ENCODE peak calls at places on chromosomes 13 and 19, in ten cellular contexts. One of them, this sample, is unnamed.

GRCh38 chr13:46738055-46738454 is 58.9 kb downstream of the ESD start:
- DNase-seq in left ventricle myocardium inferior: no peak
- DNase-seq in tibial nerve: no peak
- DNase-seq in ascending aorta: no peak
- DNase-seq in mammary epithelial cell: no peak
- DNase-seq in Peyer's patch: no peak
- DNase-seq in cardiac muscle cell: no peak
- DNase-seq in astrocyte: no peak
- DNase-seq in OCI-LY7: no peak
- DNase-seq in right cardiac atrium: no peak
- DNase-seq in this sample: no peak

GRCh38 chr19:3359850-3360493 is 6.4 kb upstream of the NFIC start:
- DNase-seq in left ventricle myocardium inferior: no peak
- DNase-seq in tibial nerve: no peak
- DNase-seq in ascending aorta: no peak
- DNase-seq in mammary epithelial cell: no peak
- DNase-seq in Peyer's patch: no peak
- DNase-seq in cardiac muscle cell: peak; percentile 47
- DNase-seq in astrocyte: no peak
- DNase-seq in OCI-LY7: peak; percentile 21
- DNase-seq in right cardiac atrium: no peak
- DNase-seq in this sample: no peak

GRCh38 chr13:78121459-78122348 is 203.1 kb upstream of the EDNRB start:
- DNase-seq in left ventricle myocardium inferior: peak; percentile 31
- DNase-seq in tibial nerve: peak; percentile 42
- DNase-seq in ascending aorta: no peak
- DNase-seq in mammary epithelial cell: peak; percentile 21
- DNase-seq in Peyer's patch: peak; percentile 19
- DNase-seq in cardiac muscle cell: peak; percentile 81
- DNase-seq in astrocyte: peak; percentile 26
- DNase-seq in OCI-LY7: peak; percentile 65
- DNase-seq in right cardiac atrium: peak; percentile 35
- DNase-seq in this sample: no peak

GRCh38 chr19:6617374-6617773 is 26.4 kb upstream of the CD70 start:
- DNase-seq in left ventricle myocardium inferior: no peak
- DNase-seq in tibial nerve: no peak
- DNase-seq in ascending aorta: no peak
- DNase-seq in mammary epithelial cell: no peak
- DNase-seq in Peyer's patch: no peak
- DNase-seq in cardiac muscle cell: no peak
- DNase-seq in astrocyte: no peak
- DNase-seq in OCI-LY7: no peak
- DNase-seq in right cardiac atrium: no peak
- DNase-seq in this sample: no peak

GRCh38 chr19:45172173-45172572 is 5.9 kb downstream of the TRAPPC6A start:
- DNase-seq in left ventricle myocardium inferior: no peak
- DNase-seq in tibial nerve: no peak
- DNase-seq in ascending aorta: no peak
- DNase-seq in mammary epithelial cell: no peak
- DNase-seq in Peyer's patch: no peak
- DNase-seq in cardiac muscle cell: no peak
- DNase-seq in astrocyte: no peak
- DNase-seq in OCI-LY7: peak; percentile 29
- DNase-seq in right cardiac atrium: peak; percentile 20
- DNase-seq in this sample: no peak

GRCh38 chr13:35879111-35879510 is 252.1 kb downstream of the DCLK1 start:
- DNase-seq in left ventricle myocardium inferior: no peak
- DNase-seq in tibial nerve: no peak
- DNase-seq in ascending aorta: no peak
- DNase-seq in mammary epithelial cell: no peak
- DNase-seq in Peyer's patch: no peak
- DNase-seq in cardiac muscle cell: no peak
- DNase-seq in astrocyte: no peak
- DNase-seq in OCI-LY7: no peak
- DNase-seq in right cardiac atrium: no peak
- DNase-seq in this sample: no peak

GRCh38 chr13:91212229-91212628 is 135.3 kb upstream of the MIR17HG start:
- DNase-seq in left ventricle myocardium inferior: no peak
- DNase-seq in tibial nerve: no peak
- DNase-seq in ascending aorta: no peak
- DNase-seq in mammary epithelial cell: no peak
- DNase-seq in Peyer's patch: no peak
- DNase-seq in cardiac muscle cell: no peak
- DNase-seq in astrocyte: no peak
- DNase-seq in OCI-LY7: no peak
- DNase-seq in right cardiac atrium: no peak
- DNase-seq in this sample: no peak

GRCh38 chr19:45177817-45178261 is at the start of gene TRAPPC6A:
- DNase-seq in left ventricle myocardium inferior: no peak
- DNase-seq in tibial nerve: peak; percentile 18
- DNase-seq in ascending aorta: no peak
- DNase-seq in mammary epithelial cell: peak; percentile 86
- DNase-seq in Peyer's patch: peak; percentile 24
- DNase-seq in cardiac muscle cell: no peak
- DNase-seq in astrocyte: peak; percentile 62
- DNase-seq in OCI-LY7: no peak
- DNase-seq in right cardiac atrium: no peak
- DNase-seq in this sample: no peak

DNA sequence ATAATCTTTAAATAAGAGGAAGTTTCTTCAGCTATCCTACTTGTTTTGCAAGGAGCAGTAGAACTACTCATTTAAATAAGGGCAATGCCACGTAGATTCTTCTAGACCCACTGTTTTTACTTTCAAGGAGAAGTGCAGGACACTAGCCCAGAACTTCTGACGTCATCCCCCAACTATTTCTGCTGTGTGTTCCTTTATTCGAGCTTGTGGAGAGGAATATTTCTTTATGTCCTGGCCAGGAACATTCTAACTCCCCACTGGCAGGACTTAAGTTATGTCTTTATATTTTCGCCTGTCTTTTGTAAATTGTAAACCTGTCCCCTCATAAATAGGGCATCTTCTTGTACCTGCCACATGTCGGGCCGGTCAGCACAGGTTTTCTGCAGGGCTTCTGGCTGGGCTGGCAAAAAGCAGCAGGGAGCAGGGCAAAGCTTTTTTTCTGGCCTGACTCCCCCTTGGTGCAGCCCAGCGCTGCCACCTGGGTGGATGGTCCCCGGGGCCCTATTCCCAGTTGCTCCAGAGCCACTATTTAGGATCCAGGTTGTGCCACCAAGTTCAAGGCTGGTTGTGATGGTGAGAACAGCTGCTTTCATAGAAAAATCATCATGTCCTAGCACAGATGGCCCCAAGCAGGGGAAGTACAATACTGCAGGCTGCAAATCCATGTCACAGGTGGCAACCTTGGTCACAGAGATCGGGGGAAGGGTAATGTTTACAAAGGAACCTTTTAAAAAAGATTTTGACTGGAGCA is 1.8 kb downstream of the MBNL2 start:
- DNase-seq in left ventricle myocardium inferior: peak; percentile 29
- DNase-seq in tibial nerve: peak; percentile 81
- DNase-seq in ascending aorta: peak; percentile 87
- DNase-seq in mammary epithelial cell: peak; percentile 83
- DNase-seq in Peyer's patch: peak; percentile 62
- DNase-seq in cardiac muscle cell: peak; percentile 95
- DNase-seq in astrocyte: peak; percentile 95
- DNase-seq in OCI-LY7: peak; percentile 50
- DNase-seq in right cardiac atrium: no peak
- DNase-seq in this sample: no peak
- H3K4me1 ChIP-seq in left ventricle myocardium inferior: peaks cover 68% of the 10 kb centered on the region
- H3K4me1 ChIP-seq in tibial nerve: peaks cover 53% of the 10 kb centered on the region
- H3K4me1 ChIP-seq in ascending aorta: peaks cover 22% of the 10 kb centered on the region
- H3K4me1 ChIP-seq in mammary epithelial cell: peaks cover 42% of the 10 kb centered on the region
- H3K4me1 ChIP-seq in Peyer's patch: peaks cover 6% of the 10 kb centered on the region
- H3K4me1 ChIP-seq in cardiac muscle cell: peaks cover 36% of the 10 kb centered on the region
- H3K4me1 ChIP-seq in astrocyte: peaks cover 23% of the 10 kb centered on the region
- H3K4me1 ChIP-seq in OCI-LY7: peaks cover 39% of the 10 kb centered on the region
- H3K4me1 ChIP-seq in right cardiac atrium: peaks cover 16% of the 10 kb centered on the region
- H3K4me1 ChIP-seq in this sample: peaks cover 26% of the 10 kb centered on the region

GRCh38 chr13:32426191-32426980 is 1.5 kb downstream of the N4BP2L1 start:
- DNase-seq in left ventricle myocardium inferior: no peak
- DNase-seq in tibial nerve: peak; percentile 17
- DNase-seq in ascending aorta: no peak
- DNase-seq in mammary epithelial cell: no peak
- DNase-seq in Peyer's patch: peak; percentile 40
- DNase-seq in cardiac muscle cell: no peak
- DNase-seq in astrocyte: no peak
- DNase-seq in OCI-LY7: peak; percentile 79
- DNase-seq in right cardiac atrium: no peak
- DNase-seq in this sample: peak; percentile 12

GRCh38 chr13:32429406-32429909 is 1.5 kb upstream of the N4BP2L1 start:
- DNase-seq in left ventricle myocardium inferior: no peak
- DNase-seq in tibial nerve: no peak
- DNase-seq in ascending aorta: no peak
- DNase-seq in mammary epithelial cell: no peak
- DNase-seq in Peyer's patch: no peak
- DNase-seq in cardiac muscle cell: no peak
- DNase-seq in astrocyte: no peak
- DNase-seq in OCI-LY7: no peak
- DNase-seq in right cardiac atrium: no peak
- DNase-seq in this sample: no peak

GRCh38 chr13:32428581-32429072 is 697 bp upstream of the N4BP2L1 start:
- DNase-seq in left ventricle myocardium inferior: no peak
- DNase-seq in tibial nerve: peak; percentile 25
- DNase-seq in ascending aorta: no peak
- DNase-seq in mammary epithelial cell: no peak
- DNase-seq in Peyer's patch: peak; percentile 29
- DNase-seq in cardiac muscle cell: no peak
- DNase-seq in astrocyte: no peak
- DNase-seq in OCI-LY7: peak; percentile 19
- DNase-seq in right cardiac atrium: no peak
- DNase-seq in this sample: no peak

GRCh38 chr13:32426981-32427851 is 714 bp downstream of the N4BP2L1 start:
- DNase-seq in left ventricle myocardium inferior: peak; percentile 34
- DNase-seq in tibial nerve: peak; percentile 39
- DNase-seq in ascending aorta: peak; percentile 71
- DNase-seq in mammary epithelial cell: no peak
- DNase-seq in Peyer's patch: peak; percentile 56
- DNase-seq in cardiac muscle cell: peak; percentile 22
- DNase-seq in astrocyte: no peak
- DNase-seq in OCI-LY7: peak; percentile 57
- DNase-seq in right cardiac atrium: peak; percentile 44
- DNase-seq in this sample: peak; percentile 47

GRCh38 chr13:32427852-32428580 is at the start of gene N4BP2L1:
- DNase-seq in left ventricle myocardium inferior: peak; percentile 64
- DNase-seq in tibial nerve: peak; percentile 80
- DNase-seq in ascending aorta: peak; percentile 92
- DNase-seq in mammary epithelial cell: peak; percentile 31
- DNase-seq in Peyer's patch: peak; percentile 88
- DNase-seq in cardiac muscle cell: peak; percentile 55
- DNase-seq in astrocyte: no peak
- DNase-seq in OCI-LY7: peak; percentile 66
- DNase-seq in right cardiac atrium: peak; percentile 67
- DNase-seq in this sample: peak; percentile 84
- H3K4me1 ChIP-seq in left ventricle myocardium inferior: peaks cover 56% of the 10 kb centered on the region
- H3K4me1 ChIP-seq in tibial nerve: peaks cover 32% of the 10 kb centered on the region
- H3K4me1 ChIP-seq in ascending aorta: peaks cover 18% of the 10 kb centered on the region
- H3K4me1 ChIP-seq in mammary epithelial cell: peaks cover 26% of the 10 kb centered on the region
- H3K4me1 ChIP-seq in Peyer's patch: no peaks in the 10 kb centered on the region
- H3K4me1 ChIP-seq in cardiac muscle cell: peaks cover 4% of the 10 kb centered on the region
- H3K4me1 ChIP-seq in astrocyte: peaks cover 5% of the 10 kb centered on the region
- H3K4me1 ChIP-seq in OCI-LY7: peaks cover 25% of the 10 kb centered on the region
- H3K4me1 ChIP-seq in right cardiac atrium: peaks cover 9% of the 10 kb centered on the region
- H3K4me1 ChIP-seq in this sample: peaks cover 14% of the 10 kb centered on the region

DNA sequence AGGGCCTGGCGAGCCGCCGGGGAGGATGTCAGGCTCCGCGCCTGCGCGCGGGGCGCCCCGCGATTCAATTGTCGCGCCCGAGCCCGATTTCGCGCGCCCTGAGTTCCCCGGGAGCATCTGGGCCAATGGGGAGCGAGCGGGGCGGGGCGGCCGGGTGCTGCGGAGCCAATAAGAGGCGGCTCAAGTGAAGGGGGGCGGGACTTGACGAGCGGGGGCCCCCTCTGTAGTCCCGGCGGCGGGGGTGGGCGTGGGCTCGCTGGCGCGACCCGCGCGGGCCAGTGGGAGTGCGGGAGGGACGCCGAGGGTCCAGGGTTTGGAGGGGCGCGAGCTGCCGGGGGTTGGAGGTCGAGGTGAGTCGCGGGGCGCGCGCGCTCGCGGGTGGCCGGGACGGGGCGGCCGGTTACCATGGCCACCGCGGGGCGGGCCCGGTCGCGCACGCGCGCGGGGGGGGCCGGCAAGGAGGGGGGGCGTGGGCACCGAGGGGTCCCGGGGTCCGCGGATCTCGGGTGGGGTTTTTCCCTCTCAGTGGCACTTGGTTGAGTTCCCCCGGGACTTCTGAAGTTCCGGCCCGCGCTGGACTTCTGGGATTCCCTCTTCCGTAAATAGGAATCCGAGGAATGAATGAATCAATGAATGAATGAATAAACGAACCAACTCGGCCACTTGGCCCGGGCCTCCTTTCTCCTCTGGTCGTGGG is 744 bp downstream of the UHRF1 start:
- DNase-seq in left ventricle myocardium inferior: peak; percentile 94
- DNase-seq in tibial nerve: peak; percentile 89
- DNase-seq in ascending aorta: peak; percentile 94
- DNase-seq in mammary epithelial cell: peak; percentile 89
- DNase-seq in Peyer's patch: peak; percentile 94
- DNase-seq in cardiac muscle cell: peak; percentile 91
- DNase-seq in astrocyte: peak; percentile 70
- DNase-seq in OCI-LY7: peak; percentile 96
- DNase-seq in right cardiac atrium: peak; percentile 93
- DNase-seq in this sample: peak; percentile 86
- H3K4me1 ChIP-seq in left ventricle myocardium inferior: peaks cover 29% of the 10 kb centered on the region
- H3K4me1 ChIP-seq in tibial nerve: peaks cover 35% of the 10 kb centered on the region
- H3K4me1 ChIP-seq in ascending aorta: peaks cover 22% of the 10 kb centered on the region
- H3K4me1 ChIP-seq in mammary epithelial cell: peaks cover 48% of the 10 kb centered on the region
- H3K4me1 ChIP-seq in Peyer's patch: peaks cover 25% of the 10 kb centered on the region
- H3K4me1 ChIP-seq in cardiac muscle cell: peaks cover 3% of the 10 kb centered on the region
- H3K4me1 ChIP-seq in astrocyte: peaks cover 42% of the 10 kb centered on the region
- H3K4me1 ChIP-seq in OCI-LY7: peaks cover 29% of the 10 kb centered on the region
- H3K4me1 ChIP-seq in right cardiac atrium: no peaks in the 10 kb centered on the region
- H3K4me1 ChIP-seq in this sample: peaks cover 23% of the 10 kb centered on the region

GRCh38 chr19:19477705-19478383 is 37.5 kb downstream of the TSSK6 start:
- DNase-seq in left ventricle myocardium inferior: no peak
- DNase-seq in tibial nerve: no peak
- DNase-seq in ascending aorta: no peak
- DNase-seq in mammary epithelial cell: no peak
- DNase-seq in Peyer's patch: no peak
- DNase-seq in cardiac muscle cell: no peak
- DNase-seq in astrocyte: no peak
- DNase-seq in OCI-LY7: no peak
- DNase-seq in right cardiac atrium: no peak
- DNase-seq in this sample: no peak

GRCh38 chr19:19474950-19475781 is 40.2 kb downstream of the TSSK6 start:
- DNase-seq in left ventricle myocardium inferior: no peak
- DNase-seq in tibial nerve: no peak
- DNase-seq in ascending aorta: no peak
- DNase-seq in mammary epithelial cell: no peak
- DNase-seq in Peyer's patch: no peak
- DNase-seq in cardiac muscle cell: no peak
- DNase-seq in astrocyte: no peak
- DNase-seq in OCI-LY7: no peak
- DNase-seq in right cardiac atrium: no peak
- DNase-seq in this sample: no peak

GRCh38 chr19:19471682-19472081 is 43.7 kb downstream of the TSSK6 start:
- DNase-seq in left ventricle myocardium inferior: no peak
- DNase-seq in tibial nerve: no peak
- DNase-seq in ascending aorta: no peak
- DNase-seq in mammary epithelial cell: no peak
- DNase-seq in Peyer's patch: no peak
- DNase-seq in cardiac muscle cell: no peak
- DNase-seq in astrocyte: no peak
- DNase-seq in OCI-LY7: peak; percentile 20
- DNase-seq in right cardiac atrium: no peak
- DNase-seq in this sample: no peak

GRCh38 chr19:19480688-19481087 is 34.7 kb downstream of the TSSK6 start:
- DNase-seq in left ventricle myocardium inferior: no peak
- DNase-seq in tibial nerve: no peak
- DNase-seq in ascending aorta: no peak
- DNase-seq in mammary epithelial cell: no peak
- DNase-seq in Peyer's patch: no peak
- DNase-seq in cardiac muscle cell: no peak
- DNase-seq in astrocyte: no peak
- DNase-seq in OCI-LY7: no peak
- DNase-seq in right cardiac atrium: no peak
- DNase-seq in this sample: no peak

GRCh38 chr19:19475845-19476828 is 39.2 kb downstream of the TSSK6 start:
- DNase-seq in left ventricle myocardium inferior: no peak
- DNase-seq in tibial nerve: no peak
- DNase-seq in ascending aorta: no peak
- DNase-seq in mammary epithelial cell: peak; percentile 34
- DNase-seq in Peyer's patch: no peak
- DNase-seq in cardiac muscle cell: peak; percentile 42
- DNase-seq in astrocyte: no peak
- DNase-seq in OCI-LY7: peak; percentile 26
- DNase-seq in right cardiac atrium: no peak
- DNase-seq in this sample: no peak
- H3K4me1 ChIP-seq in left ventricle myocardium inferior: peaks cover 51% of the 10 kb centered on the region
- H3K4me1 ChIP-seq in tibial nerve: peaks cover 51% of the 10 kb centered on the region
- H3K4me1 ChIP-seq in ascending aorta: peaks cover 3% of the 10 kb centered on the region
- H3K4me1 ChIP-seq in mammary epithelial cell: no peaks in the 10 kb centered on the region
- H3K4me1 ChIP-seq in Peyer's patch: no peaks in the 10 kb centered on the region
- H3K4me1 ChIP-seq in cardiac muscle cell: peaks cover 6% of the 10 kb centered on the region
- H3K4me1 ChIP-seq in astrocyte: peaks cover 10% of the 10 kb centered on the region
- H3K4me1 ChIP-seq in OCI-LY7: peaks cover 11% of the 10 kb centered on the region
- H3K4me1 ChIP-seq in right cardiac atrium: peaks cover 2% of the 10 kb centered on the region
- H3K4me1 ChIP-seq in this sample: peaks cover 48% of the 10 kb centered on the region